ENCODE peak calls at places on chromosomes 4 and X, in nine cellular contexts. K is HuH-7.5, G is NCI-H526 treated with DMSO at 0.1 percent for 48 hours, X is activated T-cell treated with anti-CD3 and anti-CD28 coated beads for 1 hour, E is SJSA1, J is skeletal muscle cell, W is posterior cingulate gyrus, P is NCI-H1417, D is NCI-H510A treated with DMSO at 0.1 percent for 48 hours. L is an unnamed sample.

GRCh38 chr4:39456946-39457763 is 1.6 kb downstream of the RPL9 start:
- DNase-seq in G (no peak), D (no peak), E (no peak), P (no peak), X (no peak), W (no peak), K (no peak), J (no peak), L (no peak)

GRCh38 chr4:123299212-123299651 is 97.4 kb upstream of the SPRY1 start:
- DNase-seq in D (no peak), K (no peak), E (peak), X (no peak), W (no peak), J (peak), G (no peak), P (no peak), L (no peak)

GRCh38 chr4:55018978-55019377 is 106.4 kb downstream of the KDR start:
- DNase-seq in E (no peak), X (no peak), J (no peak), P (no peak), D (no peak), G (no peak), W (no peak), K (no peak), L (no peak)

GRCh38 chr4:187929024-187929423 is 66.5 kb upstream of the ZFP42 start:
- DNase-seq in K (no peak), D (no peak), P (peak), X (no peak), G (no peak), J (no peak), W (no peak), E (no peak), L (no peak)

GRCh38 chr4:4864940-4865704 is 5.7 kb downstream of the MSX1 start:
- DNase-seq in D (no peak), W (no peak), J (no peak), K (no peak), G (no peak), X (no peak), P (no peak), E (no peak), L (no peak)

GRCh38 chrX:136166221-136166855 is 19.0 kb downstream of the FHL1 start:
- DNase-seq in W (no peak), P (peak), X (no peak), E (peak), G (no peak), J (no peak), D (no peak), K (no peak), L (no peak)

GRCh38 chr4:48343531-48343930 is 2.2 kb downstream of the SLAIN2 start:
- DNase-seq in P (no peak), J (no peak), W (no peak), E (no peak), K (no peak), G (no peak), D (no peak), X (no peak), L (no peak)

GRCh38 chrX:110210417-110211139 is 107.3 kb downstream of the AMMECR1 start:
- DNase-seq in E (peak), K (no peak), J (peak), P (peak), X (no peak), W (no peak), D (no peak), G (no peak), L (no peak)

GRCh38 chr4:10092481-10093272 is 23.9 kb downstream of the WDR1 start:
- DNase-seq in X (no peak), P (peak), D (no peak), K (no peak), J (no peak), W (peak), G (no peak), E (no peak), L (no peak)

GRCh38 chrX:47877327-47877726 is 40.6 kb downstream of the ZNF81 start:
- DNase-seq in P (no peak), E (no peak), D (no peak), G (no peak), X (no peak), J (no peak), K (no peak), W (no peak), L (no peak)

GRCh38 chrX:151675121-151675746 is 20.0 kb upstream of the PRRG3 start:
- DNase-seq in J (no peak), G (no peak), X (no peak), W (no peak), K (no peak), E (no peak), D (no peak), P (no peak), L (no peak)

GRCh38 chr4:128275351-128275750 is 12.3 kb downstream of the PGRMC2 start:
- DNase-seq in P (no peak), K (no peak), D (no peak), G (no peak), E (peak), J (no peak), W (no peak), X (no peak), L (no peak)

GRCh38 chr4:526189-526909 is 27.3 kb downstream of the PIGG start:
- DNase-seq in P (no peak), K (no peak), E (no peak), G (no peak), D (no peak), X (no peak), W (no peak), J (no peak), L (no peak)

GRCh38 chr4:45795165-45795564 is 328.7 kb downstream of the GABRG1 start:
- DNase-seq in G (no peak), D (no peak), J (no peak), K (no peak), P (no peak), X (no peak), E (no peak), W (no peak), L (no peak)

GRCh38 chrX:153646620-153647373 is at the start of gene DUSP9:
- DNase-seq in K (peak), W (no peak), D (no peak), X (no peak), P (peak), E (no peak), J (no peak), G (no peak), L (no peak)

GRCh38 chr4:17494258-17494657 is 17.6 kb downstream of the QDPR start:
- DNase-seq in W (no peak), K (no peak), J (peak), X (no peak), G (no peak), E (peak), D (no peak), P (no peak), L (no peak)

GRCh38 chrX:123581586-123581985 is 151.3 kb downstream of the THOC2 start:
- DNase-seq in K (no peak), J (no peak), G (no peak), E (no peak), P (no peak), W (no peak), D (no peak), X (no peak), L (no peak)

GRCh38 chr4:3193531-3194203 is 55.3 kb upstream of the MSANTD1 start:
- DNase-seq in X (no peak), G (peak), W (no peak), J (no peak), D (no peak), P (peak), E (no peak), K (no peak), L (no peak)

GRCh38 chr4:47913328-47913727 is 1.1 kb downstream of the NFXL1 start:
- DNase-seq in P (peak), X (no peak), W (no peak), G (no peak), D (no peak), J (no peak), K (no peak), E (peak), L (no peak)

GRCh38 chrX:109537324-109537665 is 651 bp downstream of the NXT2 start:
- DNase-seq in X (peak), K (peak), D (peak), G (no peak), P (peak), W (no peak), J (peak), E (no peak), L (peak)

GRCh38 chr4:52091811-52092210 is 40.7 kb downstream of the SPATA18 start:
- DNase-seq in W (no peak), D (peak), X (no peak), K (no peak), E (no peak), J (no peak), G (no peak), P (no peak), L (no peak)

GRCh38 chr4:55397024-55397520 is 1.3 kb downstream of the TMEM165 start:
- DNase-seq in X (no peak), W (no peak), J (no peak), E (peak), G (peak), K (no peak), D (peak), P (peak), L (peak)

GRCh38 chrX:19863237-19864223 is 23.9 kb downstream of the SH3KBP1 start:
- DNase-seq in D (no peak), W (no peak), J (no peak), G (no peak), E (peak), P (no peak), X (no peak), K (no peak), L (no peak)

GRCh38 chrX:148500428-148501120 is at the start of gene AFF2:
- DNase-seq in E (peak), G (peak), X (peak), P (peak), D (peak), W (peak), J (no peak), K (peak), L (no peak)

GRCh38 chr4:160129439-160129838 is 1026.6 kb downstream of the RAPGEF2 start:
- DNase-seq in P (no peak), K (no peak), G (no peak), J (peak), W (no peak), D (no peak), E (no peak), X (no peak), L (no peak)

GRCh38 chr4:105474110-105474518 is 252 bp upstream of the PPA2 start:
- DNase-seq in K (no peak), D (peak), W (peak), P (no peak), G (no peak), E (no peak), X (peak), J (no peak), L (no peak)

GRCh38 chr4:86730310-86730709 is 118.9 kb downstream of the SLC10A6 start:
- DNase-seq in W (peak), P (no peak), K (no peak), E (no peak), D (no peak), X (no peak), G (no peak), J (no peak), L (no peak)

GRCh38 chr4:106529348-106530033 is 160.9 kb upstream of the GIMD1 start:
- DNase-seq in K (no peak), J (no peak), E (peak), W (no peak), X (no peak), G (no peak), D (no peak), P (no peak), L (no peak)

GRCh38 chrX:129653985-129654651 is 638 bp downstream of the APLN start:
- DNase-seq in E (no peak), J (no peak), G (no peak), X (no peak), P (peak), K (peak), W (no peak), D (peak), L (no peak)

GRCh38 chr4:44071959-44072955 is 376.4 kb downstream of the KCTD8 start:
- DNase-seq in W (no peak), X (no peak), K (no peak), G (no peak), P (peak), D (no peak), J (no peak), E (no peak), L (no peak)

GRCh38 chr4:24657768-24658617 is 73.6 kb upstream of the DHX15 start:
- DNase-seq in X (no peak), E (peak), W (peak), K (no peak), G (peak), J (no peak), D (peak), P (peak), L (peak)

L was measured in midbrain.